ENCODE peak calls at places on chromosomes 3 and 15, in six cellular contexts. X is activated CD8-positive, alpha-beta T cell treated with anti-CD3 and anti-CD28 coated beads for 36 hours; M is AG10803; O is psoas muscle; G is fibroblast of the aortic adventitia; R is hepatocyte. W is an unnamed sample.

GRCh38 chr3:16739416-16740091 is 134.3 kb upstream of the DAZL start:
- DNase-seq in X (no peak), M (peak), O (no peak), G (peak), R (no peak), W (peak)

GRCh38 chr15:67042490-67043181 is 22.8 kb upstream of the SMAD3 start:
- DNase-seq in X (peak), M (no peak), O (no peak), G (peak), R (peak), W (peak)

GRCh38 chr3:194326192-194327029 is 24.7 kb downstream of the CPN2 start:
- DNase-seq in X (no peak), M (peak), O (no peak), G (peak), R (no peak), W (peak)

GRCh38 chr15:29196306-29196705 is 73.3 kb downstream of the NSMCE3 start:
- DNase-seq in X (no peak), M (no peak), O (no peak), G (no peak), R (no peak), W (no peak)

GRCh38 chr3:132659000-132659369 is 624 bp downstream of the ACAD11 start:
- DNase-seq in X (peak), M (no peak), O (no peak), G (no peak), R (peak), W (no peak)

GRCh38 chr3:179410317-179410716 is 41.0 kb downstream of the GNB4 start:
- DNase-seq in X (no peak), M (peak), O (no peak), G (no peak), R (no peak), W (peak)

GRCh38 chr3:196208942-196209695 is 2.1 kb downstream of the ZDHHC19 start:
- DNase-seq in X (no peak), M (no peak), O (no peak), G (no peak), R (no peak), W (no peak)

GRCh38 chr3:71551286-71551919 is 32.1 kb downstream of the FOXP1 start:
- DNase-seq in X (no peak), M (peak), O (no peak), G (peak), R (no peak), W (peak)

GRCh38 chr15:75195122-75195765 is 6.4 kb upstream of the C15orf39 start:
- DNase-seq in X (no peak), M (no peak), O (no peak), G (no peak), R (peak), W (no peak)

GRCh38 chr15:38860253-38860652 is 295.6 kb upstream of the RASGRP1 start:
- DNase-seq in X (no peak), M (peak), O (no peak), G (no peak), R (no peak), W (no peak)

GRCh38 chr3:128144512-128144911 is 8.8 kb upstream of the EEFSEC start:
- DNase-seq in X (no peak), M (no peak), O (no peak), G (no peak), R (no peak), W (no peak)

DNA sequence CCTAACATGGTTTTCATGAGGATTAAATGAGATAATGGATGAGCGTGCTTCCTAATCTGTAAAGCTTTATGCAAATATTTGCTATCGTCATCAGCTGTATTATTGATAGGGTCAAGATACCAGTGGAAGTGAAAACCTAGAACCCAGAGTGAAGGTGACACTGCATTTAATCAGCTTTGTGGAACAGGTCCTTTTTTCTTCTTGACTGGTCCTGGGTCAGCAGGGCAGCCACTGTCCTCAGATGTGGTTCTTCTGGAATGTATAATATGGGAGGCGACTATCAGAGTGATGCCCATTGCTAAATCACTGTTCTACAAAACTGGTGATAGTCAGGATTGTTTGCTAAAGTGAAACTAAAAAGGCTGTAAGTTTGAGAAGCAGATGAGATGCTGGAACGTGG is 41.4 kb downstream of the SORD start:
- DNase-seq in X (no peak), M (peak), O (no peak), G (peak), R (no peak), W (no peak)
- TF ChIP-seq CTCF in X (no peak), M (no peak), O (no peak), G (no peak), R (no peak), W (no peak)

DNA sequence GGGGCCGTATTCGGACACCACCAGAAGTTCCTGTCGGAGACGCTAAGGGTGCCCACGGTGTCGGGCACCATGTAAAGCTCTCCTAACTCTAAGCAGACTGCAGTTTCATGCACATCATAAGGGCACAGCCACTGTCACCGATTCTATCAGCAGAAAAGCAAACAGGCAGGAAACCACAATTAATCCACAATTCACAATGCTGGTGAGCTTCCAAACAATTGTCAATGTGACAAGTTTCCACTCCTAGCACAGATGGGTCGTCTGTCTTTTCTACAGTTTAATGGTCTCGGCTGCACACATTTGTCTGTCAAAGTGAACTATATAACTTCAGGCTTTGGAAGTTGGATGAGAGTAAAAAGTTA is 8.8 kb upstream of the OCA2 start:
- DNase-seq in X (no peak), M (no peak), O (no peak), G (no peak), R (no peak), W (no peak)
- TF ChIP-seq CTCF in X (no peak), M (no peak), O (no peak), G (no peak), R (no peak), W (no peak)

GRCh38 chr15:27358751-27359434 is 387.9 kb downstream of the GABRG3 start:
- DNase-seq in X (peak), M (peak), O (peak), G (no peak), R (peak), W (no peak)
- TF ChIP-seq CTCF in X (peak), M (peak), O (peak), G (peak), R (peak), W (peak)

GRCh38 chr3:13028010-13028821 is 45.0 kb downstream of the IQSEC1 start:
- DNase-seq in X (no peak), M (no peak), O (no peak), G (no peak), R (no peak), W (no peak)

GRCh38 chr3:13025090-13025489 is 48.1 kb downstream of the IQSEC1 start:
- DNase-seq in X (no peak), M (peak), O (peak), G (peak), R (no peak), W (peak)

GRCh38 chr3:13026534-13026933 is 46.7 kb downstream of the IQSEC1 start:
- DNase-seq in X (no peak), M (no peak), O (no peak), G (no peak), R (no peak), W (no peak)

GRCh38 chr3:13025778-13026518 is 47.3 kb downstream of the IQSEC1 start:
- DNase-seq in X (no peak), M (no peak), O (no peak), G (no peak), R (no peak), W (no peak)

GRCh38 chr3:13027154-13027553 is 46.1 kb downstream of the IQSEC1 start:
- DNase-seq in X (no peak), M (no peak), O (no peak), G (no peak), R (no peak), W (no peak)
- TF ChIP-seq CTCF in X (no peak), M (no peak), O (no peak), G (no peak), R (no peak), W (no peak)